ENCODE peak calls at places on chromosomes 16 and 17, in six cellular contexts. V is A549, A is ovary, Y is H54, P is esophagus muscularis mucosa, L is spleen. K is an unnamed sample.

GRCh38 chr17:45973099-45973838 is 25.8 kb upstream of the STH start:
- DNase-seq in V (no peak), A (no peak), Y (no peak), P (no peak), L (peak), K (no peak)

GRCh38 chr16:65122974-65123845 is 1.3 kb upstream of the CDH11 start:
- DNase-seq in V (no peak), A (peak), Y (no peak), P (no peak), L (peak), K (no peak)

GRCh38 chr16:84026601-84027000 is 16.0 kb downstream of the SLC38A8 start:
- DNase-seq in V (no peak), A (no peak), Y (no peak), P (no peak), L (no peak), K (no peak)

GRCh38 chr17:42698736-42699414 is 16.5 kb downstream of the CNTNAP1 start:
- DNase-seq in V (no peak), A (peak), Y (peak), P (no peak), L (no peak), K (peak)

GRCh38 chr17:70527364-70527888 is 358.1 kb downstream of the KCNJ2 start:
- DNase-seq in V (no peak), A (no peak), Y (no peak), P (no peak), L (no peak), K (no peak)

GRCh38 chr17:16987830-16988601 is 16.1 kb upstream of the TNFRSF13B start:
- DNase-seq in V (peak), A (peak), Y (peak), P (peak), L (peak), K (no peak)

GRCh38 chr16:57865746-57866528 is 63.6 kb upstream of the KIFC3 start:
- DNase-seq in V (no peak), A (no peak), Y (no peak), P (no peak), L (peak), K (no peak)

GRCh38 chr17:67239597-67239996 is 5.4 kb downstream of the HELZ start:
- DNase-seq in V (no peak), A (no peak), Y (no peak), P (no peak), L (no peak), K (peak)

GRCh38 chr17:8941520-8941919 is 24.0 kb downstream of the PIK3R5 start:
- DNase-seq in V (no peak), A (no peak), Y (no peak), P (no peak), L (peak), K (no peak)

GRCh38 chr16:49712106-49712505 is 143.8 kb downstream of the ZNF423 start:
- DNase-seq in V (no peak), A (no peak), Y (no peak), P (no peak), L (no peak), K (no peak)

GRCh38 chr17:71402661-71403141 is 718.1 kb upstream of the SOX9 start:
- DNase-seq in V (peak), A (no peak), Y (no peak), P (no peak), L (no peak), K (no peak)

GRCh38 chr17:30393911-30394867 is 15.5 kb downstream of the CPD start:
- DNase-seq in V (no peak), A (no peak), Y (no peak), P (no peak), L (no peak), K (no peak)

GRCh38 chr16:71626858-71627213 is 852 bp downstream of the MARVELD3 start:
- DNase-seq in V (no peak), A (peak), Y (no peak), P (no peak), L (peak), K (peak)
- TF ChIP-seq POLR2A in V (no peak), A (no peak), Y (no peak), P (no peak), L (no peak), K (no peak)

GRCh38 chr17:47733047-47733413 is at the start of gene TBX21:
- DNase-seq in V (peak), A (no peak), Y (no peak), P (no peak), L (peak), K (peak)
- TF ChIP-seq POLR2A in V (peak), A (no peak), Y (no peak), P (no peak), L (peak), K (no peak)

GRCh38 chr16:79212114-79212791 is 388.3 kb downstream of the MAF start:
- DNase-seq in V (no peak), A (no peak), Y (no peak), P (no peak), L (no peak), K (no peak)

GRCh38 chr16:79213214-79213613 is 387.3 kb downstream of the MAF start:
- DNase-seq in V (no peak), A (no peak), Y (no peak), P (no peak), L (no peak), K (no peak)

GRCh38 chr16:79218358-79218757 is 382.2 kb downstream of the MAF start:
- DNase-seq in V (no peak), A (no peak), Y (no peak), P (no peak), L (no peak), K (no peak)

GRCh38 chr16:79217375-79218011 is 383.0 kb downstream of the MAF start:
- DNase-seq in V (no peak), A (no peak), Y (no peak), P (no peak), L (no peak), K (no peak)

DNA sequence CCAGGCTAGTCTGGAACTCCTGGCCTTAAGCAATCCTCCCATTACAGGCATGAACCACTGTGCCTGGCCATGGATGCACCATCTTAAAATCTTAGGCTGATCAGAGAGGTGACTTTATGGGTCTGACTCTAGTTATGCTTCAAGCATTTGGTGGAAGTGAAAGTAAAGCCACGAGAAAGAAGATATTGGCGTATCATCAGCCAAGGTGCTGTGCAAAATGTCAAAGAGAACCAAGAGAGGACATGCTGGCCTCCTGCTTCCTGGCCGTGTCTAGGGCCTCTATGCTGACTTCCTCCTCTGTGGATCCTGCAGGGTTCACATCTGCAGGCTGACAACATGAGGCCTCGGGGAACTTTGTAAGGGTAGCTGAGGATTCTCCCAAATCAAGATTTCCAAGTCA is 385.2 kb downstream of the MAF start:
- DNase-seq in V (no peak), A (no peak), Y (no peak), P (no peak), L (no peak), K (no peak)
- TF ChIP-seq POLR2A in V (no peak), A (no peak), Y (no peak), P (no peak), L (no peak), K (no peak)

DNA sequence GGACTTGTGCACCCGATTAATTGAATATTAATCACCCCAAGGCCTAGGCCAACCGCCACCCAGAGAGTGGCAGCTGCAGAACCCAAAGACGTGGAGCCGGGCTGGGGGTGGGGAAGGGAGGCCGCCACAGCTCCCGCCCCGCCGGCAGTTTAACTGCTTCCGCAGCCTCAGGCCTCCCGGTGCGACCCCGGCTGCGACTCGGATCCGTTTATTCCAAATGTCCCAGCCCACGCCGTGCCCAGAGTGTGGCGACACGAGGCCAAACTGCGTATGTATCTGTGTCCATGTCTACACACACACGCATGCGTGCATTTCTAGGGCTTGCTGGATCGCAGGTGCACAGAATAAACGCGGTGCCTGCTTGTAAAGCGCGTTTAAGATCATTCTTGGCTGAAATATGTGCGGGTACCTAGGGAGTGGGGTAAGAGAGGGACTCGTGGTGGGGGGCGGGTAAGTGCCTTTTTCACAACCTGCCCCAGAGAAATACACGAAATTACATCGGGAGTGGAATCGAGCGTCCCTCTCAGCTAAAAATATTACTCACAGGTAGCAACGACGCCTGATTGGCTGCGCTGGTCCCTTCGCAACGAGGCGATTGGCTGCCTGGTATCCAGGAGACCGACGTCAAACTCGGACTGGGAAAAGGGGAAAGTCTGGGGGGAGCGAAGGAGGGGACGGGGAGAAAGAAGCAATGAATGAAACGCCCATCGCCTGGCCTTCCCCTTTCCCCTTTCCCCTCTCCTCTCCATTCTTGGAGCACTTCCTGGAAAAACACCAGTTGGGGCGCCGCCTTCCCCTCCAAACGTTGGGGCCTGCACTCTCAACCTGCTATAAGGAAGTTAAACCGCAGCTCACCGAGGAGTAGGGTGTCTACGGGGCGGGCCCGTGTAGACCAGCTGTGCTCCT is 1.0 kb upstream of the TOB1 start:
- DNase-seq in V (peak), A (peak), Y (peak), P (peak), L (peak), K (peak)
- TF ChIP-seq POLR2A in V (peak), A (peak), Y (peak), P (peak), L (peak), K (peak)

DNA sequence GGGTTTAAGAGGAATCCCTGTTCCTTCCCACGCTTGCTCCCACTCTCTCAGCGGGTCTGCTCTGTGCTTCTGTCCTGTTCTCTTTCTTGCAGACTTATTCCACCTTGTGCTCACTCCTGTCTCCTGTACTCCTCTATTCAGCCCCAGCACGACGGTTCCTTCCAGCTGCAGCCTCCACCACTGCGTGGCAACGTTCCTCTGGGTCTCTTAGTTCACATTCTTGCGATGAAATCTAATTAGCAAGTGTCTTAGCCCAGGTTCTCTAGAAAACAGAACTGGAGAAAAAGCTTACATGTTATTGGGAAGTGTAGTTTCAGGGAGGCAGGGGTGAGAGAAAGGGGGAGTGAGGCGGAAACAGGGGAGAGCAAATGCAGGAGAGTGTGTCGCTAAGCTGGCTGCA is 213.1 kb upstream of the NLRP1 start:
- DNase-seq in V (no peak), A (no peak), Y (no peak), P (no peak), L (no peak), K (no peak)
- TF ChIP-seq POLR2A in V (no peak), A (no peak), Y (no peak), P (no peak), L (no peak), K (no peak)

DNA sequence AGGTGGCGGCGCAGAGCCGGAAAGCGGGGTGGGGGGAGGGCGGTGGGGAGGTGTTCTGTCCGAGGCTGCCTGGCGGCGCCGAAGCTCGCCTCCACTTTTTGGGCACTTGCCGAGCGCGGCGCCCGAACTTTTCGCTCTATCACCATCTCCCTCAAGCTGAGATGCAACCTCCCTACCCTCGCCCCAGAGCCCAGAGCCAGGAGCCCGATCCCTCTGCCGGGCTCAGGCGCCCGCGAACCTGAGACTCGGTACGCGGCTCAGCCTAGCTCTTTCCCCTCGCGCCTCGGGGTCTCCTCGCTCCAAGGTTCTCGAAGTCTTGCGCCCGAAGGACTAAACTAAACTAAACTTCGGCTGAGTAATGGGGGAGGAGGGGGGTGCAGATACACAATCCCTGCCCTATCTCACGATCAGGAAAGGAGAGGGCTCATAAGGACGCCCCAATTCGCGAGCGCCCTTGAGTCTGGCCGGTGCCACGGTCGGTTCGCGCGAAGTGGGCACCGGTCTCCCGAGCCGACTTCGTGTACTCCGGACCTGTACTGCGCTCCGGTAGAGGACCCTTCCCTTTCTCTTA is 1.7 kb upstream of the SALL1 start:
- DNase-seq in V (no peak), A (peak), Y (peak), P (no peak), L (no peak), K (no peak)
- TF ChIP-seq POLR2A in V (no peak), A (no peak), Y (no peak), P (no peak), L (no peak), K (no peak)

GRCh38 chr17:73203788-73204479 is 11.1 kb downstream of the COG1 start:
- DNase-seq in V (no peak), A (no peak), Y (no peak), P (no peak), L (no peak), K (no peak)
- TF ChIP-seq POLR2A in V (no peak), A (no peak), Y (no peak), P (no peak), L (no peak), K (no peak)

GRCh38 chr17:66214893-66215528 is 14.2 kb downstream of the APOH start:
- DNase-seq in V (no peak), A (no peak), Y (no peak), P (no peak), L (no peak), K (no peak)
- TF ChIP-seq POLR2A in V (no peak), A (no peak), Y (no peak), P (no peak), L (no peak), K (no peak)

GRCh38 chr17:7475764-7476422 is 3.5 kb downstream of the ZBTB4 start:
- DNase-seq in V (no peak), A (no peak), Y (no peak), P (peak), L (peak), K (peak)
- TF ChIP-seq POLR2A in V (no peak), A (no peak), Y (no peak), P (no peak), L (no peak), K (peak)

K was measured in erythroblast.